ENCODE peak calls at places on chromosomes 13 and 19, in four cellular contexts. H is NCI-H69, M is ELR, O is left ventricle myocardium inferior. X is an unnamed sample.

GRCh38 chr13:98014766-98015165 is 61.3 kb downstream of the IPO5 start:
- DNase-seq in H (no peak), M (peak), O (no peak), X (peak)

GRCh38 chr19:5850189-5850588 is 1.1 kb downstream of the FUT3 start:
- DNase-seq in H (no peak), M (no peak), O (no peak), X (no peak)

GRCh38 chr19:24000656-24001055 is 86.0 kb downstream of the ZNF726 start:
- DNase-seq in H (peak), M (no peak), O (no peak), X (no peak)

GRCh38 chr13:29369060-29369743 is 226.3 kb downstream of the SLC7A1 start:
- DNase-seq in H (peak), M (peak), O (no peak), X (peak)

GRCh38 chr13:48401480-48401879 is 11.4 kb downstream of the LPAR6 start:
- DNase-seq in H (no peak), M (no peak), O (no peak), X (peak)

GRCh38 chr19:8611890-8612806 is 1.6 kb upstream of the ADAMTS10 start:
- DNase-seq in H (peak), M (peak), O (peak), X (peak)

GRCh38 chr19:6890938-6891337 is 3.6 kb downstream of the ADGRE1 start:
- DNase-seq in H (no peak), M (no peak), O (no peak), X (no peak)

GRCh38 chr13:46687810-46688209 is 109.2 kb downstream of the ESD start:
- DNase-seq in H (peak), M (peak), O (no peak), X (peak)

GRCh38 chr13:83048419-83048818 is 833.9 kb downstream of the SLITRK1 start:
- DNase-seq in H (no peak), M (peak), O (no peak), X (no peak)

GRCh38 chr13:80881495-80882482 is 540.9 kb upstream of the SPRY2 start:
- DNase-seq in H (peak), M (no peak), O (no peak), X (no peak)

GRCh38 chr13:25819856-25820530 is 231.8 kb downstream of the SHISA2 start:
- DNase-seq in H (no peak), M (no peak), O (no peak), X (no peak)

GRCh38 chr13:65154661-65155447 is 2075.3 kb downstream of the PCDH9 start:
- DNase-seq in H (no peak), M (no peak), O (no peak), X (no peak)

GRCh38 chr13:71865858-71866172 is 1.2 kb downstream of the DACH1 start:
- DNase-seq in H (peak), M (peak), O (peak), X (peak)

GRCh38 chr19:10143700-10144099 is 24.0 kb upstream of the EIF3G start:
- DNase-seq in H (no peak), M (no peak), O (no peak), X (no peak)

GRCh38 chr13:74218291-74218690 is 84.1 kb upstream of the KLF12 start:
- DNase-seq in H (no peak), M (no peak), O (no peak), X (no peak)

GRCh38 chr13:113442354-113442984 is 10.8 kb downstream of the ADPRHL1 start:
- DNase-seq in H (no peak), M (no peak), O (no peak), X (no peak)

GRCh38 chr13:89969996-89970709 is 1377.3 kb upstream of the MIR17HG start:
- DNase-seq in H (no peak), M (peak), O (no peak), X (no peak)

GRCh38 chr13:75762066-75762937 is 126.2 kb downstream of the LMO7 start:
- DNase-seq in H (peak), M (no peak), O (no peak), X (no peak)

GRCh38 chr19:4861147-4861546 is 6.3 kb downstream of the PLIN3 start:
- DNase-seq in H (peak), M (no peak), O (no peak), X (no peak)